ENCODE peak calls at places on chromosomes 6 and 20, in five cellular contexts. P, V, B, M and R are unnamed samples. For H3K4me1, the result is how much of the 10 kb centered on the place peaks cover.

GRCh38 chr20:1274485-1275313 is 8.6 kb downstream of the SNPH start:
- DNase-seq in P (no peak), V (no peak), B (no peak), M (no peak), R (no peak)

GRCh38 chr20:33648396-33649004 is 13.6 kb upstream of the C20orf144 start:
- DNase-seq in P (no peak), V (no peak), B (no peak), M (no peak), R (no peak)

GRCh38 chr20:5674176-5674660 is 76.0 kb upstream of the SHLD1 start:
- DNase-seq in P (no peak), V (no peak), B (no peak), M (no peak), R (no peak)

GRCh38 chr6:42407379-42407778 is 44.3 kb downstream of the TRERF1 start:
- DNase-seq in P (no peak), V (no peak), B (no peak), M (peak), R (no peak)

GRCh38 chr6:33008944-33009861 is at the start of gene HLA-DOA:
- DNase-seq in P (no peak), V (no peak), B (peak), M (peak), R (no peak)

GRCh38 chr6:156309017-156309416 is 468.2 kb upstream of the ARID1B start:
- DNase-seq in P (no peak), V (no peak), B (no peak), M (no peak), R (no peak)

GRCh38 chr6:162964703-162965140 is 236.9 kb downstream of the PACRG start:
- DNase-seq in P (no peak), V (no peak), B (no peak), M (peak), R (peak)

GRCh38 chr6:143018955-143019354 is 41.7 kb upstream of the AIG1 start:
- DNase-seq in P (no peak), V (no peak), B (no peak), M (peak), R (no peak)

GRCh38 chr20:22770240-22770800 is 185.9 kb upstream of the FOXA2 start:
- DNase-seq in P (no peak), V (no peak), B (no peak), M (no peak), R (no peak)

GRCh38 chr6:36746251-36746650 is 48.6 kb downstream of the RAB44 start:
- DNase-seq in P (no peak), V (no peak), B (no peak), M (no peak), R (no peak)

GRCh38 chr6:165308926-165309731 is at the start of gene C6orf118:
- DNase-seq in P (peak), V (no peak), B (peak), M (peak), R (peak)

GRCh38 chr20:49887251-49887827 is 28.0 kb downstream of the SPATA2 start:
- DNase-seq in P (no peak), V (no peak), B (no peak), M (no peak), R (peak)

GRCh38 chr6:71289039-71289801 is 609 bp downstream of the OGFRL1 start:
- DNase-seq in P (peak), V (no peak), B (peak), M (peak), R (peak)

GRCh38 chr6:71289802-71290175 is 1.2 kb downstream of the OGFRL1 start:
- DNase-seq in P (no peak), V (no peak), B (no peak), M (no peak), R (no peak)

GRCh38 chr6:71287038-71287437 is 1.6 kb upstream of the OGFRL1 start:
- DNase-seq in P (peak), V (peak), B (no peak), M (no peak), R (peak)

GRCh38 chr6:71287926-71288227 is 734 bp upstream of the OGFRL1 start:
- DNase-seq in P (no peak), V (no peak), B (no peak), M (no peak), R (no peak)

GRCh38 chr6:71288228-71289038 is at the start of gene OGFRL1:
- DNase-seq in P (peak), V (peak), B (peak), M (peak), R (peak)
- TF ChIP-seq CTCF in P (no peak), V (peak), B (no peak), M (no peak), R (peak)

GRCh38 chr6:14226051-14226660 is 108.6 kb downstream of the CD83 start:
- DNase-seq in P (no peak), V (no peak), B (no peak), M (no peak), R (no peak)

GRCh38 chr6:14222956-14223355 is 105.4 kb downstream of the CD83 start:
- DNase-seq in P (no peak), V (no peak), B (peak), M (no peak), R (no peak)

GRCh38 chr6:14217728-14218637 is 100.4 kb downstream of the CD83 start:
- DNase-seq in P (no peak), V (no peak), B (no peak), M (no peak), R (no peak)

GRCh38 chr6:14224359-14225103 is 107.0 kb downstream of the CD83 start:
- DNase-seq in P (no peak), V (no peak), B (no peak), M (no peak), R (no peak)

DNA sequence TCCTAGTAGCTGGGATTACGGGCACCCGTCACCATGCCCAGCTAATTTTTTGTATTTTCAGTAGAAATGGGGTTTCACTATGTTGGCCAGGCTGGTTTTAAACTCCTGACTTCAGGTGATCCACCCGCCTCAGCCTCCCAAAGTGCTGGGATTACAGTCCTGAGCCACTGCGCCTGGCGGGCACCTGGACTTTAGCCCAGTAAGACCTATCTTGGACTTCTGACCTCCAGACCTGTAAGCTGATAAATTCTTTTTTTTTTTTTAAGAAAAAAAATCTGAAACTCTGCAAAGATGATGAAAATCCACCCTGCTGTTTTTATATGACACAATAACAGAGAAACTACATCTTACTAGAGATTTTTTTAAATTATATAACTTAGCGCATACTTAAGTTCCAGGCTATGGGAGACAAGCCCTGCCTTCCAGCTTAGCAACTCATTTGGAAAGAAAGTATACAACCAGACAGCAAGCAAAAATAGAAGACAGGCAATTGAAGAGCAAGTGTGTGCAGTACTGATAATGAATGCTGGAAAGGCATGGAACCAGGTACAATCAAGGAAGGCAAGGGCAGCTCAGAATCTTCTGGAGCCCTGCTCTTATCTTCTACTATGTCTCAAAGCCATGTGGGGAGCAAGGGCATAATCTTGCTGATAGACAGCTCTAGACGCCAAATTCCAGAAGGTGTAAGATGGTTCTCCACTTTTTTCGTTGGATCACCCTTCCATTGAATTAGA is 104.2 kb downstream of the CD83 start:
- DNase-seq in P (no peak), V (no peak), B (no peak), M (no peak), R (no peak)
- H3K4me1 ChIP-seq in P (under half), V (under half), B (under half), M (under half), R (under half)

DNA sequence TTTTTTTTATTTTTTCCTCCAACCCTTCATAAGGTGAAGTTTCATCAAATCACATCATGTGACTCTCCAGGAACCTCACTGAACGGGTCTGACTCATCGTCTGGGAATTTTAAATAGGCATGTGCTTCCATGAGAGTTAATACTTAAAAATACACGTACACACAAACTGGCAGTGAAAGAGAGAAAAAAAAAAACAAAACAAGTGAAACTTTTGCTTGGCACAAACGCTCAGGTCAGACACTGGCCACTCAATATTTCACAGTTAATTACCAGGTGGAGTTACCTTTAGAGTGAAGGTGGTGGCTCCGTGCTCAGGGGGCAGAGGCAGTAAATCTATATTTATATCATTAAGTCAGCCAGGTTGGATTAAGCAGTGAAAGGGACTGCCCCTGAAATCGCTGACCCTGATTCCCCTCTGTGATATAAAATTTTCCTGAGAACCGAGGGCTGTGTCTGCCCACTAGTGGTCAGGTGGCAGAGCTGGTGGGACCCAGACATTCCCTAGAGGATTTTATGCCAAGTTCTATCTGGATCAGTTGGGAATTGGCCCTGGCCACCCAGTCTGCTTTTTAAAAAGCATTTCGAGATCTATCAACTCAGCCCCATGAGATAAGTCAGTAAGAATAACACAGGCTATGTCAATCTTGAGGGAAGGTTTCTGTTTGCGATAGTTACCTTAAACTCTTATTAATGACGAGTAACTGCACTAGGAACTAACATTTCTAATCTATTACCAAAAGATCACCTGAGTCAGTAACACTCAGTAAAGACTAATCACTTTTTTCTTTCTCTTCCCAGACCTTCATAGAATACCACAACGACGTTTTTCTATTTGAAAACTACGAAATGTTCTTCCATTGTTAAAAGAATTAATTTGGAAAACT is 259.1 kb downstream of the HDGFL1 start:
- DNase-seq in P (peak), V (no peak), B (peak), M (peak), R (peak)
- H3K4me3 ChIP-seq in P (no peak), V (no peak), B (no peak), M (no peak), R (no peak)

DNA sequence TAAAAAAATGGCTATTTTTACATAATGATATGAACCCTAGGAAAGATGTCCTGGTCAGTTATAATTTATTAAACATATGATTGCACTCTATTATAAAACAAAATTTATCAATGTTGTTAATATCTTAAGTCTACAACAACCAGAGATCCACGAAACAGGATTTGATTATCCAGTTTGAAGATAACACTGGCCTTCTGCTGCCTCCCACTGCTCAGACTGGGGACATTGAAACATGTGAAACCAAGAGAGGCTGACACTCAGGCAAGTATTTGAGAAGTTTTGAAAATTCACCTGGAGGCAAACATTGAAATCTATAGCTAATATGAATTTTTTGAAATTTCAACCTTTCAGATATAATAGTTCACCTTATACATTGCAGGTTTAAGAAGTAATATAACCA is 219.3 kb upstream of the HSF2 start:
- DNase-seq in P (no peak), V (no peak), B (peak), M (peak), R (peak)
- TF ChIP-seq CTCF in P (no peak), V (no peak), B (peak), M (no peak), R (peak)

GRCh38 chr20:43949741-43950618 is 35.3 kb downstream of the TOX2 start:
- DNase-seq in P (no peak), V (no peak), B (no peak), M (peak), R (no peak)

GRCh38 chr20:43946659-43947315 is 32.1 kb downstream of the TOX2 start:
- DNase-seq in P (no peak), V (no peak), B (no peak), M (no peak), R (no peak)

GRCh38 chr20:43948455-43948854 is 33.8 kb downstream of the TOX2 start:
- DNase-seq in P (no peak), V (no peak), B (no peak), M (no peak), R (no peak)

GRCh38 chr20:43947316-43947710 is 32.7 kb downstream of the TOX2 start:
- DNase-seq in P (no peak), V (no peak), B (no peak), M (no peak), R (no peak)

DNA sequence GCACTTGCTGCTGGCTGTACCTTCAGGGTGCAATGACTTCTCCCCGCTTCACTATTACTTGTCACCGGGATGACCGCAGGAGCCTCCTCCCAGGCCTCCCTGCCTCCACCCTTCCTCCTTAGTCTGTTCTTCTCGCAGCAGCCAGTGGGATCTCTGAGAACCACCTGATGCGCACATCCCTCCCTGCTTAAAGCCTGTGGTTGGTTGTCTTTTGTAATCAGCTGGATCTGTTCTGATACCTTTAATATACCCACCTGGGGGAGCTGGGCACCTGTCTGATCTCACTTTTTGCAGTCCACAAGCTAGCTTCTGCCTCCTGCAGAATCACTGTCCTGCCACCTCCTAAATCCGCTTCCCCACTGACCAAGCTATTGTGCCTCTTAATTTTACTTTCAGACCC is 34.6 kb downstream of the TOX2 start:
- DNase-seq in P (no peak), V (no peak), B (no peak), M (no peak), R (no peak)
- H3K4me1 ChIP-seq in P (under half), V (under half), B (under half), M (under half), R (under half)

DNA sequence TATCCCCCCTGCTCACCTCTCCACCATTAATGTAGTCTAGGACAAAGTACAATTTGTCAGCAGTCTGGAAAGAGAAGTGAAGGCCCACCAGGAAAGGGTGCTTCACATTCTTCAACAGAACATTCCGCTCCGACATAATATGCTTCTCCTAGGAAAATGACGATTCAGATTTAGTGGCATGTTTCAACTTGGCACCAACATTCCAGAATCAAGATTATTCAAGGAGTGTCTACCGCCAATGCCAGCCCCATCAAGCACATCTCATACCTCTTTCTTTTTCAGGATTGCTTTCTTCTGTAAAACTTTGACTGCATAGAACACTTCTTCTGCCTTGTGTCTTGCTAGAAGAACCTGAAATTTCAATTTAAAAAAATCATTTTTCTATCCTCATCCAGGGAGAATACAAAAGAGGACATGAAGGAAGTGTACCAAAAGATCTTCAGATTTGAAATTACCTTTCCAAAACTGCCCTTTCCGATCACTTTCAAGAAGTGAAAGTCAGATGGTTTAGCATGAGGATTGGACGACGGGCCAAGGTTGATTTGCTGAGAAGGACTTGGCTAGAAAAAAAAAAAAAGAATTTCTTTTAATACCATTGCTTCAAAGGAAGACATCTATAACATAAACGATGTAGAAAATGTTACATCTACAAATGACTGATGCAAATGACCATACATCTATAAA is 120.7 kb upstream of the SLC2A12 start:
- DNase-seq in P (no peak), V (no peak), B (no peak), M (peak), R (no peak)
- H3K4me3 ChIP-seq in P (peak), V (peak), B (no peak), M (no peak), R (peak)

DNA sequence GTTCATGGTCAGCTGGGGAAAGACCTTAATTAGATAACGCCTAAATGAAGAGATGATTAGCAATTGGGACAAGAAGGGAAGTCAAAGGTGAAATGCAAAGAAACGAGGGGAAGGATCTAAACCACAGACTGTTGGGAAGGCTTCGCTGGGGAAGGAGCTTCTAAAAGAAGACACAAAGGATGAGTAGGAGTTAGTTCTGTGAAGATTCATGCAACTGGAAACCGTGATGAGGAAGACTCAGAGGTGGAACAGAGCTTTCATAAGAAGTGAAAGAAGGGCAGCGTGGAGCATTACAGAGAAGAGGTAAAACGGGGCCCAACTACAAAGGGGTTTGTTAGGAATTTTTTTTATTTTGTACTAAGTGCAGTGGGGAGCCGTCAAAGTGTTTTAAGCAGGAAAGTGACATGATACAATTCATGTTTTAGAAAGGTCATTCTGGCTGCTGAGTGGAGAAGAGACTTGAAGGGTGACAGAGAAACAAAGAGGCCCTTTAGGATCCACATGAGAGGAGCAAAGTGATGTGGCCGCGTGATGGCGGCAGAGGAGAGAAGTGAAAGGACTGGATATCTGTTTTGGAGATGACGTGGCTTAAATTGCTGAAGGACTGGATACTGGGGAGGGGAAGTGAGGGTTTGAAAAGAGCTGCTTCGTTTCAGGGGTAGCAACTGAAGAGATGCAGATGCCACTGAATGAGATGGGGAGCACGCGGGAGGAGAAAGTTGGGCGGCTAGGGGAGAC is 33.6 kb downstream of the TTI1 start:
- DNase-seq in P (no peak), V (no peak), B (no peak), M (no peak), R (no peak)
- TF ChIP-seq CTCF in P (no peak), V (no peak), B (no peak), M (no peak), R (no peak)

GRCh38 chr6:137234505-137234863 is 15.3 kb upstream of the IFNGR1 start:
- DNase-seq in P (no peak), V (no peak), B (no peak), M (no peak), R (no peak)
- H3K4me1 ChIP-seq in P (under half), V (under half), B (under half), M (under half), R (under half)

GRCh38 chr6:148867851-148868250 is 121.0 kb downstream of the UST start:
- DNase-seq in P (no peak), V (no peak), B (no peak), M (no peak), R (no peak)

GRCh38 chr6:148864941-148865340 is 118.1 kb downstream of the UST start:
- DNase-seq in P (no peak), V (no peak), B (no peak), M (no peak), R (no peak)

GRCh38 chr6:148868314-148868713 is 121.5 kb downstream of the UST start:
- DNase-seq in P (no peak), V (no peak), B (no peak), M (peak), R (no peak)

GRCh38 chr6:148868901-148869300 is 122.1 kb downstream of the UST start:
- DNase-seq in P (no peak), V (no peak), B (no peak), M (peak), R (no peak)

GRCh38 chr6:148866657-148867268 is 119.9 kb downstream of the UST start:
- DNase-seq in P (no peak), V (no peak), B (no peak), M (no peak), R (no peak)
- H3K4me3 ChIP-seq in P (no peak), V (no peak), B (no peak), M (no peak), R (no peak)